ENCODE peak calls at places on chromosomes 6 and 20, in eight cellular contexts. E is neural progenitor cell, I is dorsolateral prefrontal cortex, O is left ventricle myocardium inferior, V is psoas muscle, J is breast epithelium, K is Panc1, C is cardiac muscle cell. L is an unnamed sample.

GRCh38 chr6:1199981-1200637 is 111.8 kb upstream of the FOXQ1 start:
- DNase-seq in O (no peak), V (no peak), J (no peak), K (no peak), I (no peak), E (no peak), C (no peak), L (no peak)

GRCh38 chr6:143097224-143097795 is 36.6 kb downstream of the AIG1 start:
- DNase-seq in E (no peak), V (no peak), I (no peak), C (no peak), J (no peak), O (no peak), K (no peak), L (no peak)

GRCh38 chr6:14664616-14665315 is 547.2 kb downstream of the CD83 start:
- DNase-seq in O (no peak), E (no peak), J (no peak), V (no peak), K (no peak), I (no peak), C (no peak), L (no peak)

GRCh38 chr6:45432944-45433343 is 55.2 kb upstream of the SUPT3H start:
- DNase-seq in V (no peak), K (no peak), E (no peak), J (no peak), I (no peak), O (no peak), C (no peak), L (no peak)

GRCh38 chr6:84052204-84052882 is 18.8 kb downstream of the MRAP2 start:
- DNase-seq in C (peak; percentile 90), O (peak; percentile 80), V (peak; percentile 77), E (peak; percentile 86), J (no peak), K (no peak), I (peak; percentile 61), L (peak; percentile 54)

GRCh38 chr6:43984442-43985321 is 142.6 kb downstream of the MRPL14 start:
- DNase-seq in K (no peak), O (no peak), E (no peak), C (no peak), I (no peak), J (peak; percentile 15), V (peak; percentile 70), L (no peak)

GRCh38 chr6:18586133-18586532 is 199.0 kb downstream of the RNF144B start:
- DNase-seq in O (no peak), J (no peak), E (no peak), I (no peak), K (no peak), V (no peak), C (no peak), L (no peak)

GRCh38 chr6:134145786-134146185 is 93.4 kb upstream of the SLC2A12 start:
- DNase-seq in K (no peak), I (no peak), O (no peak), C (no peak), J (no peak), V (no peak), E (peak; percentile 21), L (no peak)

GRCh38 chr6:3157151-3157933 is at the start of gene TUBB2A:
- DNase-seq in C (peak; percentile 80), O (peak; percentile 85), V (peak; percentile 93), K (no peak), E (peak; percentile 91), I (peak; percentile 61), J (peak; percentile 82), L (peak; percentile 81)

GRCh38 chr6:129114992-129115391 is 232.1 kb downstream of the LAMA2 start:
- DNase-seq in I (no peak), O (no peak), J (no peak), V (no peak), E (no peak), C (no peak), K (no peak), L (no peak)
- H3K27ac ChIP-seq in I (peak overlapping the region; percentile 44), O (peak overlapping the region; percentile 66), J (no peak overlapping the region), V (no peak overlapping the region), E (no peak overlapping the region), C (no peak overlapping the region), K (no peak overlapping the region), L (no peak overlapping the region)

GRCh38 chr20:17650816-17651760 is 31.0 kb downstream of the RRBP1 start:
- DNase-seq in J (no peak), C (no peak), K (no peak), I (no peak), V (peak; percentile 11), O (no peak), E (no peak), L (peak; percentile 17)

GRCh38 chr20:17647391-17648305 is 34.4 kb downstream of the RRBP1 start:
- DNase-seq in E (no peak), V (peak; percentile 50), K (no peak), I (no peak), C (no peak), O (no peak), J (no peak), L (peak; percentile 6)

GRCh38 chr20:17650301-17650761 is 31.7 kb downstream of the RRBP1 start:
- DNase-seq in K (no peak), O (no peak), J (no peak), C (no peak), E (no peak), I (no peak), V (peak; percentile 39), L (no peak)

GRCh38 chr20:17648306-17648646 is 33.8 kb downstream of the RRBP1 start:
- DNase-seq in O (no peak), C (peak; percentile 33), J (no peak), I (no peak), K (no peak), E (no peak), V (peak; percentile 75), L (peak; percentile 81)

DNA sequence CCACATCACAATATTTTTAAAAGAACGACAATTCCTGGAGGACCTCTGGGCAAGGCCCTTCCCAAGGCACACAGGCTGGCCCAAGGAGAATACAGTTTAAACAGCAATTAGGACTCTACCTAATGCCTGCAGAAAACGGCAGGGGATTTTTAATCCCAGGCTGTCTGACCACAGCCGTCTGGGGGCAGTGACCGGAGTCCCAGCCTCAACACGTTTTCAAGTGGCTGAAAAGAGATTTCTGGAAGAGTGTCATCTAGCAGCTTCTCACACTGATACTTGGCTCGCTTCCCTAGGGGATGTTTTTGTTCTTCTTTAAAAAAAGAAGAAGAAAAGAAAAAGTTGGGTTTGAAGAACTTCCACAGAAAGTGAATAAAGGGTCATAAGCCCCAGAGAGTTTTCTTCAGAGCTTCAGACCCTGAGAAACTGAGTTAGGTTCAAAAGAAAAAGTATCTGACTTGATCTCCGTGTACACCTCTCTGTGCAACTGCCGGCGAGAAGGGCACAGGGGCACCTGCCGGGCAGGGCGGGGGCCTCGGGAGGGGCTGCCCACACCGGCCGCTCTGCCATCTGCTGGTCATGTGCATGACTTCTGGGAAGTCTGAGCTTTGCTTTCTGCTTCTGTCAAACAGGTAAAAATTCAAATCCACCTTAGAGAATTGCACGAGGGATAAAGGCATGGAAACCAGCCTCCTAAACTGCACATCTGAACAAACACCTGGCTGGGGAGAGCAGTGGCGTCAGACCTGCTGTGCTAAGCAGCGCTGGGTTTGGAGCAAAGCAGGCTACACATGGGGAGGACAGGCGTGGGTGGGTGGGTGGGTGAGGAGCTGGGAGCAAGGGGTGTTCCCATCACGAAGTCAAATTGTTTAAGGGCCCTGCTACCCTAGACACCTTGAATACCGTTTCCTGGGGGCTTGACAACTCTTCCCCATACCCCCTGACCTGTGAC is 33.0 kb downstream of the RRBP1 start:
- DNase-seq in O (no peak), K (no peak), J (no peak), E (peak; percentile 62), I (no peak), V (peak; percentile 40), C (peak; percentile 16), L (no peak)
- TF ChIP-seq CTCF in O (peak; percentile 60), K (peak; percentile 27), J (peak; percentile 34), E (peak; percentile 52), I (peak; percentile 53), V (peak; percentile 38), C (peak; percentile 39), L (peak; percentile 35)

DNA sequence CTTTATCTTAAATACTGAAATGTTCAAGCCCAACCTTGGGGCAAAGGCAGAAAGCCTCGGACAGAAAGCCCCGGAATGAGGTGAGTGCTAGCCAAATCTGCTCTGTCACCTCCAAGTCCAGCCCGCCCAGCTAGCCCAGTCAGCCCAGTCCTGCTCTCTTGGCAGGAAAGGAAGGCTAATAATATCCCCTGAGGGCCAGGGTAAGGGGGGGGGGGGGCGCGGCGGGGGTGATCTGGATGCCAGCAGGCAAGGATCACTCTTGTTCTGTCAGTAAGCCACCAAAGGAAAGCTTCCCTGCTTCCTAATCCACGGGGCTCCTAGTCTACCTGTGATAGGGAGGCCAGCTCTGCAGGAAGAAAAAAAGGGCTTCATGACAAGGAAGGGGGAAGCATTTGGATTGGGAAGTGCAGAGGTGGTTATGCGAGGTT is 1.1 kb downstream of the NDRG3 start:
- DNase-seq in J (no peak), O (peak; percentile 66), V (peak; percentile 87), E (peak; percentile 21), K (no peak), C (peak; percentile 38), I (no peak), L (peak; percentile 90)
- H3K27ac ChIP-seq in J (peak overlapping the region; percentile 45), O (peak overlapping the region; percentile 94), V (peak overlapping the region; percentile 83), E (no peak overlapping the region), K (peak overlapping the region; percentile 60), C (peak overlapping the region; percentile 14), I (no peak overlapping the region), L (peak overlapping the region; percentile 22)

DNA sequence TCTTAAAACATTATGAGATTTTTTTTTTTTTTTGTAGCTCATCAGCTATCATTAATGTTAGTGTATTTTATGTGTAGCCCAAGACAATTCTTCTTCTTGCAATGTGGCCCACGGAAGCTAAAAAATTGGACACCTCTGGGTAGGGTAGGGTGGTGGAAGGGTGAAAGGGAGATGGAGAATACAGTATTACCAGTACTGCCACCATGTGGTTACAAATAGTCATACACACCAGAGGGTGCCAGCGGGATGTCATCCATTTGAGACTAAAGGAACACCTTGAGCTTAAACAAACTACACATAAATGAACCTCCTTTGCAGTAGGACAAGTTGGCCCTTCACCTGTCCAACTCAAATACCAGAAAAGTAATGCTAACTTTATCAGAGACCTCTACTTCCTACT is 601.9 kb downstream of the HTR1B start:
- DNase-seq in I (no peak), K (no peak), E (peak; percentile 65), C (peak; percentile 48), O (no peak), J (no peak), V (no peak), L (no peak)
- TF ChIP-seq CTCF in I (peak; percentile 37), K (peak; percentile 56), E (peak; percentile 57), C (peak; percentile 38), O (peak; percentile 41), J (no peak), V (peak; percentile 16), L (no peak)

GRCh38 chr20:600736-601135 is 9.4 kb downstream of the TCF15 start:
- DNase-seq in K (no peak), E (no peak), J (no peak), C (no peak), O (no peak), I (no peak), V (no peak), L (no peak)
- H3K27ac ChIP-seq in K (no peak overlapping the region), E (no peak overlapping the region), J (no peak overlapping the region), C (no peak overlapping the region), O (peak overlapping the region; percentile 94), I (no peak overlapping the region), V (no peak overlapping the region), L (no peak overlapping the region)

L was measured in adrenal gland.